ENCODE peak calls at places on chromosome 16, in nine cellular contexts. T is astrocyte of the spinal cord, Z is kidney epithelial cell, Q is nephron progenitor cell, G is GM04503, D is uterus, P is LHCN-M2, F is mammary epithelial cell, J is glutamatergic neuron. R is an unnamed sample.

GRCh38 chr16:67235816-67236547 is 9.1 kb downstream of the TMEM208 start:
- DNase-seq in T (no peak), Z (no peak), Q (no peak), G (no peak), D (no peak), P (no peak), F (peak; percentile 62), J (no peak), R (no peak)

GRCh38 chr16:23368469-23368868 is 66.4 kb downstream of the SCNN1B start:
- DNase-seq in T (no peak), Z (peak; percentile 47), Q (no peak), G (no peak), D (no peak), P (peak; percentile 14), F (peak; percentile 73), J (no peak), R (no peak)

GRCh38 chr16:525123-525519 is 2.4 kb upstream of the CAPN15 start:
- DNase-seq in T (no peak), Z (no peak), Q (no peak), G (no peak), D (no peak), P (no peak), F (no peak), J (no peak), R (no peak)

GRCh38 chr16:84732674-84733352 is 33.0 kb downstream of the USP10 start:
- DNase-seq in T (no peak), Z (no peak), Q (no peak), G (no peak), D (no peak), P (no peak), F (peak; percentile 32), J (no peak), R (no peak)

GRCh38 chr16:80203821-80204220 is 337.0 kb upstream of the DYNLRB2 start:
- DNase-seq in T (no peak), Z (no peak), Q (no peak), G (no peak), D (no peak), P (no peak), F (peak; percentile 33), J (no peak), R (no peak)

GRCh38 chr16:76059186-76059585 is 218.0 kb upstream of the CNTNAP4 start:
- DNase-seq in T (no peak), Z (no peak), Q (no peak), G (no peak), D (no peak), P (peak; percentile 50), F (peak; percentile 86), J (no peak), R (no peak)

GRCh38 chr16:21952040-21952792 is 945 bp upstream of the UQCRC2 start:
- DNase-seq in T (peak; percentile 71), Z (peak; percentile 26), Q (peak; percentile 60), G (peak; percentile 31), D (peak; percentile 58), P (peak; percentile 55), F (peak; percentile 70), J (peak; percentile 67), R (peak; percentile 61)

GRCh38 chr16:10598157-10598556 is 17.8 kb upstream of the EMP2 start:
- DNase-seq in T (no peak), Z (no peak), Q (no peak), G (no peak), D (peak; percentile 47), P (no peak), F (no peak), J (no peak), R (no peak)

GRCh38 chr16:27164280-27164837 is 39.0 kb upstream of the KDM8 start:
- DNase-seq in T (no peak), Z (no peak), Q (no peak), G (no peak), D (no peak), P (no peak), F (no peak), J (no peak), R (no peak)

GRCh38 chr16:88977028-88977844 is at the start of gene CBFA2T3:
- DNase-seq in T (no peak), Z (no peak), Q (peak; percentile 61), G (no peak), D (peak; percentile 64), P (no peak), F (no peak), J (peak; percentile 76), R (no peak)

GRCh38 chr16:27776556-27776955 is 226.6 kb downstream of the KATNIP start:
- DNase-seq in T (no peak), Z (no peak), Q (no peak), G (no peak), D (no peak), P (no peak), F (no peak), J (no peak), R (no peak)

GRCh38 chr16:21275529-21275928 is 2.6 kb downstream of the CRYM start:
- DNase-seq in T (no peak), Z (no peak), Q (no peak), G (no peak), D (no peak), P (no peak), F (no peak), J (no peak), R (no peak)

GRCh38 chr16:2035431-2036199 is 8.9 kb downstream of the NHERF2 start:
- DNase-seq in T (peak; percentile 93), Z (no peak), Q (peak; percentile 41), G (no peak), D (no peak), P (peak; percentile 74), F (no peak), J (no peak), R (no peak)

GRCh38 chr16:56625943-56626654 is 518 bp downstream of the MT1E start:
- DNase-seq in T (peak; percentile 86), Z (no peak), Q (no peak), G (no peak), D (peak; percentile 72), P (no peak), F (no peak), J (no peak), R (no peak)

GRCh38 chr16:3129137-3130131 is 5.4 kb upstream of the ZNF213 start:
- DNase-seq in T (peak; percentile 83), Z (no peak), Q (peak; percentile 70), G (no peak), D (peak; percentile 73), P (peak; percentile 82), F (peak; percentile 73), J (peak; percentile 49), R (peak; percentile 82)

GRCh38 chr16:86033016-86033474 is 134.1 kb downstream of the IRF8 start:
- DNase-seq in T (no peak), Z (no peak), Q (peak; percentile 68), G (no peak), D (no peak), P (no peak), F (no peak), J (no peak), R (peak; percentile 18)

GRCh38 chr16:84617068-84617630 is 729 bp downstream of the COTL1 start:
- DNase-seq in T (peak; percentile 28), Z (no peak), Q (peak; percentile 40), G (no peak), D (peak; percentile 44), P (no peak), F (peak; percentile 48), J (no peak), R (no peak)

GRCh38 chr16:13099822-13100221 is 198.4 kb downstream of the SHISA9 start:
- DNase-seq in T (no peak), Z (no peak), Q (peak; percentile 7), G (no peak), D (no peak), P (no peak), F (no peak), J (no peak), R (peak; percentile 11)